ENCODE peak calls at places on chromosomes 6 and 20, in four cellular contexts. W is heart left ventricle; E is dorsolateral prefrontal cortex; H is CD8-positive, alpha-beta T cell. S is an unnamed sample.

GRCh38 chr20:56776345-56776744 is 147.2 kb downstream of the TFAP2C start:
- DNase-seq in W (no peak), E (no peak), H (no peak), S (no peak)

GRCh38 chr6:89909991-89910390 is 15.7 kb downstream of the GJA10 start:
- DNase-seq in W (no peak), E (no peak), H (no peak), S (no peak)

GRCh38 chr6:168196881-168197635 is 118.0 kb upstream of the FRMD1 start:
- DNase-seq in W (no peak), E (no peak), H (no peak), S (no peak)

GRCh38 chr6:154070041-154070440 is 31.0 kb downstream of the OPRM1 start:
- DNase-seq in W (no peak), E (peak; percentile 31), H (no peak), S (no peak)

GRCh38 chr6:168497381-168497780 is 56.4 kb downstream of the SMOC2 start:
- DNase-seq in W (no peak), E (no peak), H (no peak), S (no peak)

GRCh38 chr6:156720739-156721714 is 56.2 kb upstream of the ARID1B start:
- DNase-seq in W (no peak), E (no peak), H (no peak), S (peak; percentile 41)

GRCh38 chr20:63968136-63968927 is 1.4 kb downstream of the ZNF512B start:
- DNase-seq in W (peak; percentile 26), E (no peak), H (no peak), S (no peak)

GRCh38 chr6:170048615-170049256 is 242.1 kb downstream of the DLL1 start:
- DNase-seq in W (peak; percentile 64), E (no peak), H (no peak), S (no peak)

GRCh38 chr6:158853072-158853871 is 34.1 kb upstream of the EZR start:
- DNase-seq in W (peak; percentile 56), E (no peak), H (peak; percentile 83), S (peak; percentile 96)

GRCh38 chr20:53247460-53248103 is 275.4 kb downstream of the TSHZ2 start:
- DNase-seq in W (no peak), E (no peak), H (no peak), S (no peak)

GRCh38 chr20:60754866-60755265 is 497.2 kb upstream of the CDH4 start:
- DNase-seq in W (no peak), E (no peak), H (no peak), S (no peak)

GRCh38 chr6:141587482-141588266 is 545.1 kb upstream of the GJE1 start:
- DNase-seq in W (no peak), E (no peak), H (no peak), S (no peak)

GRCh38 chr6:456358-456857 is 64.9 kb downstream of the IRF4 start:
- DNase-seq in W (no peak), E (no peak), H (no peak), S (no peak)

GRCh38 chr20:39623584-39624234 is 661.6 kb downstream of the DHX35 start:
- DNase-seq in W (no peak), E (no peak), H (no peak), S (peak; percentile 20)

GRCh38 chr6:31008165-31008564 is 2.1 kb upstream of the MUC22 start:
- DNase-seq in W (no peak), E (no peak), H (no peak), S (no peak)

GRCh38 chr20:62246872-62247652 is 8.7 kb downstream of the OSBPL2 start:
- DNase-seq in W (peak; percentile 74), E (peak; percentile 87), H (no peak), S (no peak)

GRCh38 chr20:2206957-2207769 is 88.6 kb upstream of the TGM3 start:
- DNase-seq in W (peak; percentile 74), E (peak; percentile 45), H (peak; percentile 20), S (peak; percentile 68)

GRCh38 chr20:52429029-52429428 is 237.4 kb upstream of the ZFP64 start:
- DNase-seq in W (no peak), E (no peak), H (no peak), S (no peak)

GRCh38 chr6:149129401-149130077 is 188.0 kb upstream of the TAB2 start:
- DNase-seq in W (peak; percentile 31), E (no peak), H (no peak), S (peak; percentile 27)

GRCh38 chr20:58649288-58650180 is 1.5 kb upstream of the STX16 start:
- DNase-seq in W (no peak), E (peak; percentile 29), H (peak; percentile 34), S (no peak)

GRCh38 chr6:47083586-47084047 is 41.5 kb upstream of the ADGRF1 start:
- DNase-seq in W (peak; percentile 95), E (no peak), H (no peak), S (peak; percentile 28)

DNA sequence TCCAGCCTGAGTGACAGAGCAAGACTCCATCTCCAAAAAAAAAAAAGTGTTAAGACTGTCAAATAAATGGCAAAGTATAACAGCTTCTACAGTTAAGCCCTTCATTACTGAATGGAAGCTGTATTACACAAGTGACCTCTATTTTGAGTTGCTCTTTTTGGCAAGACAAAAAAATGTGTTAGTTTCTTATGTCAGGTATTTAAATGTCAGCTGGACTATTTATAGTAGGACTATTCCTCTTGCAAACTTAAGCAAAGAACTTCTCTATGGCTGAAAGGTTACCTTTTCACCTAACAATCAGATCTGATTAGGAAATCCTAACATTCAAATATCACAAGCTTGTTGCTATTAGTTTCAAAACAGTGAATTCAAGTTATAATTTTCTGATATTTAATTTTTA is 12.4 kb downstream of the UBE2V1 start:
- DNase-seq in W (no peak), E (no peak), H (no peak), S (no peak)
- H3K27ac ChIP-seq in W (peak overlapping the region; percentile 36), E (no peak overlapping the region), H (no peak overlapping the region), S (no peak overlapping the region)

DNA sequence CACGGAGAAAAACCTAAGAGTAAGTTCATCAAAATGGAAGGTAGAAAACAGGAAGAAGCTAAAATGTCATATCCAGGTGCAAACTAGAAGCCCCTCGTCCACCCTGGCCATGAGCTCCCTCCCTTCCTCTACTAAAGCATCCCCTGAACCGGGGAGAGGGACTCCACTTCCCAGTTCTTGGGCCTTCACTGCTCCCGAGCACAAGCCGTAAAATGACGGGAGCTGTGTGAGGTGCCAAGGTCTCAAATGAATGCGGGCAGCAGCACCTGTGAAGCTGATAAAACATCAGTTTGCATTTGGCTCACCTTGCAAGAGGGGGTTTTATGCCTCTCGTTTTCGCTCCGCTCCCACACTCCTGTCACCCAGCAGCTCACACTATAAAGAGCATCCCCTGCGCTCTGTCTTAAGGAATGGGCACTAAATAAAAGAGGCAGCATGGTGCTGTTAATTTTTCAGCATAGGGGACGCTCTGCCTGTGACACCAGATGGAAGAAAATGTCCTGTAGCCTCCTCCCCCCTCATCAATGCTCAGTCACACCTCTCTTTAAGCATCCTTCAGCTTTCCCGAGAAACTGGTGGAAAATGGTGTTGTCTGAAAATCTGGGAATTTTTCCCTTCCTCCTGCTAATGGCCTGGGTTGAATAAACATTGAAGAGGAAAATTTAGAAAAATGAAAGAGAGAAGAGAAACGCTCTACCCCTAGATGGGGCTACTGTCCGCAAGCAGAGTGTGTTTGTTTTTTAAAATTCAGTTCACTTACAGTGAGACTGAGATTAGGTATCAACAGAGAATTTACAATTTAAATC is 563.0 kb upstream of the AGPAT4 start:
- DNase-seq in W (no peak), E (no peak), H (no peak), S (no peak)
- TF ChIP-seq CTCF in W (no peak), E (peak; percentile 43), H (no peak), S (no peak)

GRCh38 chr6:134521116-134521501 is 203.2 kb upstream of the SGK1 start:
- DNase-seq in W (no peak), E (no peak), H (no peak), S (no peak)
- H3K27ac ChIP-seq in W (no peak overlapping the region), E (no peak overlapping the region), H (no peak overlapping the region), S (peak overlapping the region; percentile 61)

DNA sequence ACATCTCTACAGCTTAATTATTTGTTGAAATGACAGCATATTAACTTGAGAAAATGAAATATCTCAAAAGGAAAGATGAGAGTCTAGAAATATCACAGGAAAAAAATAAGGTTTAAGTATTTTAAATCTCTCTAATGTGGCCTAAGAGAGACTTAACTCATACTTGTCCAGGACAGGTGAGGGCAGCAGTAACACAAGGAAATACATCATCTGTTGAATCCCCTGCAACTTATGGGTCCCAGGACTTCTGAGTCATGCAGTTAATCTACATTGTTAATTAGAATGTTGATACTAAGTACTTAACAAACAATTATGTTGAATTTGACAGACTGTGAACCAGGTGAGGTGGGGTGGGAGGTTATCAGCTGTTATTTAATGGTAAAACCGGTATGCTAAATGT is 87.8 kb downstream of the CEP57L1 start:
- DNase-seq in W (no peak), E (no peak), H (no peak), S (peak; percentile 15)
- TF ChIP-seq CTCF in W (no peak), E (no peak), H (no peak), S (no peak)